ENCODE peak calls at places on chromosome 16, in four cellular contexts. One of them, this sample, is unnamed. For H3K4me1, the result is how much of the 10 kb centered on the place peaks cover.

GRCh38 chr16:79897444-79898146 is 297.1 kb upstream of the MAF start:
- DNase-seq in H1: no peak
- DNase-seq in CD8-positive, alpha-beta memory T cell: no peak
- DNase-seq in ascending aorta: no peak
- DNase-seq in this sample: no peak

GRCh38 chr16:1152651-1153259 is at the start of gene CACNA1H:
- DNase-seq in ascending aorta: no peak
- DNase-seq in CD8-positive, alpha-beta memory T cell: peak
- DNase-seq in H1: no peak
- DNase-seq in this sample: no peak

GRCh38 chr16:80198995-80199299 is 341.8 kb upstream of the DYNLRB2 start:
- DNase-seq in CD8-positive, alpha-beta memory T cell: no peak
- DNase-seq in H1: no peak
- DNase-seq in ascending aorta: no peak
- DNase-seq in this sample: no peak

GRCh38 chr16:84412262-84412661 is 43.9 kb downstream of the ATP2C2 start:
- DNase-seq in H1: no peak
- DNase-seq in ascending aorta: no peak
- DNase-seq in CD8-positive, alpha-beta memory T cell: no peak
- DNase-seq in this sample: no peak

GRCh38 chr16:67884-68789 is 4.3 kb downstream of the RHBDF1 start:
- DNase-seq in CD8-positive, alpha-beta memory T cell: no peak
- DNase-seq in ascending aorta: no peak
- DNase-seq in H1: no peak
- DNase-seq in this sample: no peak

GRCh38 chr16:13856811-13857511 is 63.0 kb upstream of the ERCC4 start:
- DNase-seq in H1: no peak
- DNase-seq in CD8-positive, alpha-beta memory T cell: no peak
- DNase-seq in ascending aorta: no peak
- DNase-seq in this sample: no peak

GRCh38 chr16:66489818-66490217 is 60.1 kb downstream of the TK2 start:
- DNase-seq in CD8-positive, alpha-beta memory T cell: no peak
- DNase-seq in ascending aorta: peak
- DNase-seq in H1: no peak
- DNase-seq in this sample: peak

GRCh38 chr16:67278773-67279295 is 498 bp upstream of the PLEKHG4 start:
- DNase-seq in H1: no peak
- DNase-seq in ascending aorta: no peak
- DNase-seq in CD8-positive, alpha-beta memory T cell: peak
- DNase-seq in this sample: no peak

GRCh38 chr16:28136751-28137434 is 73.4 kb upstream of the GSG1L start:
- DNase-seq in CD8-positive, alpha-beta memory T cell: peak
- DNase-seq in ascending aorta: no peak
- DNase-seq in H1: no peak
- DNase-seq in this sample: no peak

GRCh38 chr16:51952500-51952899 is 594.4 kb downstream of the TOX3 start:
- DNase-seq in CD8-positive, alpha-beta memory T cell: no peak
- DNase-seq in ascending aorta: no peak
- DNase-seq in H1: no peak
- DNase-seq in this sample: no peak

GRCh38 chr16:54370653-54371052 is 84.1 kb upstream of the IRX3 start:
- DNase-seq in CD8-positive, alpha-beta memory T cell: no peak
- DNase-seq in ascending aorta: no peak
- DNase-seq in H1: no peak
- DNase-seq in this sample: no peak

GRCh38 chr16:79797486-79797885 is 196.9 kb upstream of the MAF start:
- DNase-seq in ascending aorta: no peak
- DNase-seq in CD8-positive, alpha-beta memory T cell: no peak
- DNase-seq in H1: no peak
- DNase-seq in this sample: no peak

GRCh38 chr16:55257971-55258613 is 65.9 kb upstream of the IRX6 start:
- DNase-seq in CD8-positive, alpha-beta memory T cell: no peak
- DNase-seq in H1: peak
- DNase-seq in ascending aorta: no peak
- DNase-seq in this sample: peak

GRCh38 chr16:62573466-62573865 is 537.2 kb upstream of the CDH8 start:
- DNase-seq in CD8-positive, alpha-beta memory T cell: no peak
- DNase-seq in ascending aorta: no peak
- DNase-seq in H1: no peak
- DNase-seq in this sample: no peak

GRCh38 chr16:10180771-10181163 is 1.5 kb downstream of the GRIN2A start:
- DNase-seq in H1: peak
- DNase-seq in CD8-positive, alpha-beta memory T cell: no peak
- DNase-seq in ascending aorta: no peak
- DNase-seq in this sample: no peak

GRCh38 chr16:3503513-3503912 is 2.7 kb downstream of the CLUAP1 start:
- DNase-seq in H1: no peak
- DNase-seq in CD8-positive, alpha-beta memory T cell: peak
- DNase-seq in ascending aorta: no peak
- DNase-seq in this sample: peak

GRCh38 chr16:56866955-56867830 is 2.2 kb downstream of the SLC12A3 start:
- DNase-seq in CD8-positive, alpha-beta memory T cell: no peak
- DNase-seq in H1: no peak
- DNase-seq in ascending aorta: peak
- DNase-seq in this sample: no peak

GRCh38 chr16:47416869-47417268 is 44.0 kb downstream of the ITFG1 start:
- DNase-seq in CD8-positive, alpha-beta memory T cell: no peak
- DNase-seq in H1: no peak
- DNase-seq in ascending aorta: no peak
- DNase-seq in this sample: no peak

GRCh38 chr16:10575506-10576130 is 4.8 kb downstream of the EMP2 start:
- DNase-seq in ascending aorta: no peak
- DNase-seq in CD8-positive, alpha-beta memory T cell: no peak
- DNase-seq in H1: no peak
- DNase-seq in this sample: no peak

GRCh38 chr16:24150282-24150681 is 105.9 kb upstream of the CACNG3 start:
- DNase-seq in ascending aorta: no peak
- DNase-seq in CD8-positive, alpha-beta memory T cell: no peak
- DNase-seq in H1: no peak
- DNase-seq in this sample: no peak

GRCh38 chr16:73956592-73957495 is 339.8 kb upstream of the PSMD7 start:
- DNase-seq in CD8-positive, alpha-beta memory T cell: no peak
- DNase-seq in ascending aorta: no peak
- DNase-seq in H1: no peak
- DNase-seq in this sample: peak

GRCh38 chr16:89573826-89574680 is 1.5 kb upstream of the CPNE7 start:
- DNase-seq in H1: no peak
- DNase-seq in ascending aorta: no peak
- DNase-seq in CD8-positive, alpha-beta memory T cell: no peak
- DNase-seq in this sample: no peak

GRCh38 chr16:26550111-26550610 is 516.6 kb upstream of the C16orf82 start:
- DNase-seq in ascending aorta: no peak
- DNase-seq in H1: no peak
- DNase-seq in CD8-positive, alpha-beta memory T cell: no peak
- DNase-seq in this sample: no peak

GRCh38 chr16:66154801-66155200 is 211.7 kb upstream of the CDH5 start:
- DNase-seq in H1: no peak
- DNase-seq in ascending aorta: no peak
- DNase-seq in CD8-positive, alpha-beta memory T cell: no peak
- DNase-seq in this sample: no peak

GRCh38 chr16:53743149-53743566 is 39.2 kb downstream of the FTO start:
- DNase-seq in H1: no peak
- DNase-seq in ascending aorta: no peak
- DNase-seq in CD8-positive, alpha-beta memory T cell: no peak
- DNase-seq in this sample: no peak

GRCh38 chr16:29745126-29745852 is 501 bp downstream of the C16orf54 start:
- DNase-seq in H1: no peak
- DNase-seq in ascending aorta: no peak
- DNase-seq in CD8-positive, alpha-beta memory T cell: peak
- DNase-seq in this sample: no peak

DNA sequence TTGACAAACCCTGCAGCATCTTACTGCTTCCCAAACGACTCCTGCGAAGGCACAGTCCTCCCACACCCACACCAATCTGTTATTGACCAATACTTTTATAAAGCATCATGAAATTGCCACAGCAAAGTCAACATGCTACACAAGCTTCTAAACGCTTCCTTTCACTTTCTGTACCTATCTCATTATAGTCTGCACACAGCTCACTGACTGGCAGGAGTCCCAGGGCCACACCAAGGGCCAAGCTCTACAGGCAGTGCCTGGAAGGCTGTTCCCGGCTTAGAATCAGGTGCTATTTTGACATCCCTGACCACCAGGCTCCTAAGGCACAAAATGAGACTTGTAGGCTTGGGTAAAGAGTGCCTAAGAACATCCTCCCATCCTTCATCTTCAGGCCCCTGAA is 39.5 kb downstream of the USP7 start:
- DNase-seq in CD8-positive, alpha-beta memory T cell: no peak
- DNase-seq in ascending aorta: no peak
- DNase-seq in H1: no peak
- DNase-seq in this sample: no peak
- H3K27ac ChIP-seq in CD8-positive, alpha-beta memory T cell: no peak
- H3K27ac ChIP-seq in ascending aorta: no peak
- H3K27ac ChIP-seq in H1: no peak
- H3K27ac ChIP-seq in this sample: no peak

GRCh38 chr16:88131966-88132365 is 180.7 kb downstream of the BANP start:
- DNase-seq in H1: no peak
- DNase-seq in CD8-positive, alpha-beta memory T cell: no peak
- DNase-seq in ascending aorta: no peak
- DNase-seq in this sample: no peak

GRCh38 chr16:88130016-88130415 is 178.8 kb downstream of the BANP start:
- DNase-seq in CD8-positive, alpha-beta memory T cell: peak
- DNase-seq in ascending aorta: no peak
- DNase-seq in H1: no peak
- DNase-seq in this sample: no peak

GRCh38 chr16:88130681-88131080 is 179.4 kb downstream of the BANP start:
- DNase-seq in H1: no peak
- DNase-seq in ascending aorta: no peak
- DNase-seq in CD8-positive, alpha-beta memory T cell: peak
- DNase-seq in this sample: no peak

GRCh38 chr16:88131256-88131655 is 180.0 kb downstream of the BANP start:
- DNase-seq in ascending aorta: no peak
- DNase-seq in H1: no peak
- DNase-seq in CD8-positive, alpha-beta memory T cell: peak
- DNase-seq in this sample: no peak

DNA sequence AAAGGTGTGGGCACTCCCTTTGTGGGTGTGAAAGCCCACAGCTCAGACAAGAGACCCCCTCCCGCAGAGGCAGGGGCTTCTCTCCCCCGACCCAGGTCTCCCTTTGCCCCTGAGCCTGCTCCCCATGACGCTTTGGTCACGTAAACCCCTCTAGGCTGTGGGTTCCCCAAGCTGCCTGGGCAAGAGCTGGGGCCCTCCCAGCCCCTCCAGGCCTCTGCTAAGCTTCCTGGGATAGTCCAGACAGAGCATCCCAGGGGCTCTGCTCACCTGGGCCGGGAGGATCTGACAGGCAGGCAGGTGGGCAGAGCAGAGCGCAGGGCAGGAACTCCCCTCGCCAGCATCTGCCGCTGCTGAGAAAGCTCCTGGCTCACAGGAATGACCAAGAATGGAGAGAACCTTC is 177.3 kb downstream of the BANP start:
- DNase-seq in CD8-positive, alpha-beta memory T cell: peak
- DNase-seq in ascending aorta: no peak
- DNase-seq in H1: no peak
- DNase-seq in this sample: no peak
- H3K4me1 ChIP-seq in CD8-positive, alpha-beta memory T cell: under half
- H3K4me1 ChIP-seq in ascending aorta: under half
- H3K4me1 ChIP-seq in H1: under half
- H3K4me1 ChIP-seq in this sample: under half

DNA sequence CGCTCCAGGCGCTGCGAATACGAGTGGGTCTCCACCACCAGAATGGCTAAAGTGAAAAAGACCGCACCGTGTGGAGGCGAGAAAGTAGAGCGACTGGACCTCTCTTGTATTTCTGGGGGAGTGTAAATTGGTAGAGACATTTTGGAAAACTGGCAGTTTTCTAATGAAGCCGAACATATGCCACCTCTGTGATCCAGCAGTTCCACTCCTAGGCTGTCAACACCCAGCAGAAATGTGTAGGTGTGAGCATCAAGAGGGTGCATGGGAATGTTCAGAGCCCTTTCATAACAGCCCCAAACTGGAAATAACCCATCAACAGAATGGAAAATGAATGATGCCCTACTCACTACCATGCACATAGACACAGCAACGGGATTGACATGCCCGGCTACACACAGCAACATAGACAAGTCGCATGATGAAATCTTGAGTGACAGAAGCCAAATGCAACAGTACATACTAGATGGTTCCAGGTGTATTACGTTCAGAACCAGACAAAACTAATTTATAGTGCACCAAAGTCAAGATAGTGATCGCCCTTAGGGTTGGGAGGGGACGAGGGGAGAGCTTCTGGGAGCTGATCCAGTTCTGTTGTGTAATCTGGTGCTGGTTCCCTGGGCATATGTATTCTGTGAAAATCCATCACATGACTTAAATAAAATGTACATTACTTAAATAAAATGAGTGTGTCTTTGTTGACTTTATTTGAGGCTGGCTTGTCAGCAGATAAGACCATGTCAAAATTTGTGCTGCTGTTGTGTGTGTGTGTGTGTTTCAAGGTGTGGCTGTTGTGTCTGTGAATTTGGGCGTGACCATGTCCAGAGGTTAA is 877 bp upstream of the BCL7C start:
- DNase-seq in ascending aorta: no peak
- DNase-seq in H1: no peak
- DNase-seq in CD8-positive, alpha-beta memory T cell: no peak
- DNase-seq in this sample: no peak
- H3K27ac ChIP-seq in ascending aorta: peak
- H3K27ac ChIP-seq in H1: no peak
- H3K27ac ChIP-seq in CD8-positive, alpha-beta memory T cell: peak
- H3K27ac ChIP-seq in this sample: peak

GRCh38 chr16:81498351-81498750 is 53.7 kb downstream of the CMIP start:
- DNase-seq in ascending aorta: no peak
- DNase-seq in H1: no peak
- DNase-seq in CD8-positive, alpha-beta memory T cell: no peak
- DNase-seq in this sample: no peak
- H3K4me1 ChIP-seq in ascending aorta: under half
- H3K4me1 ChIP-seq in H1: under half
- H3K4me1 ChIP-seq in CD8-positive, alpha-beta memory T cell: under half
- H3K4me1 ChIP-seq in this sample: under half

GRCh38 chr16:48444574-48444973 is 59.4 kb upstream of the SIAH1 start:
- DNase-seq in ascending aorta: peak
- DNase-seq in H1: no peak
- DNase-seq in CD8-positive, alpha-beta memory T cell: no peak
- DNase-seq in this sample: no peak
- H3K27ac ChIP-seq in ascending aorta: peak
- H3K27ac ChIP-seq in H1: no peak
- H3K27ac ChIP-seq in CD8-positive, alpha-beta memory T cell: no peak
- H3K27ac ChIP-seq in this sample: peak

GRCh38 chr16:69190046-69190588 is 3.2 kb downstream of the SNTB2 start:
- DNase-seq in H1: no peak
- DNase-seq in CD8-positive, alpha-beta memory T cell: no peak
- DNase-seq in ascending aorta: no peak
- DNase-seq in this sample: no peak
- H3K4me1 ChIP-seq in H1: under half
- H3K4me1 ChIP-seq in CD8-positive, alpha-beta memory T cell: under half
- H3K4me1 ChIP-seq in ascending aorta: under half
- H3K4me1 ChIP-seq in this sample: half or more

This sample was measured in tibial artery.